ENCODE peak calls at places on chromosome 9, in five cellular contexts. M, L, A, E and K are unnamed samples. For H3K4me1, the result is how much of the 10 kb centered on the place peaks cover.

GRCh38 chr9:136002886-136003285 is 41.7 kb upstream of the UBAC1 start:
- DNase-seq in M (peak), L (no peak), A (no peak), E (no peak), K (no peak)

GRCh38 chr9:14993061-14993800 is 83.0 kb upstream of the FREM1 start:
- DNase-seq in M (peak), L (peak), A (peak), E (peak), K (no peak)

GRCh38 chr9:110016340-110016739 is 191.6 kb downstream of the C9orf152 start:
- DNase-seq in M (no peak), L (no peak), A (no peak), E (peak), K (no peak)

GRCh38 chr9:14962193-14962899 is 52.1 kb upstream of the FREM1 start:
- DNase-seq in M (no peak), L (peak), A (no peak), E (no peak), K (no peak)

GRCh38 chr9:71472400-71472799 is 295.9 kb downstream of the CEMIP2 start:
- DNase-seq in M (no peak), L (no peak), A (peak), E (no peak), K (no peak)

GRCh38 chr9:32551491-32552049 is 557 bp upstream of the SMIM27 start:
- DNase-seq in M (no peak), L (peak), A (peak), E (peak), K (peak)

GRCh38 chr9:13354733-13355132 is 75.2 kb upstream of the MPDZ start:
- DNase-seq in M (no peak), L (no peak), A (no peak), E (no peak), K (no peak)

GRCh38 chr9:14278291-14278721 is 35.6 kb downstream of the NFIB start:
- DNase-seq in M (no peak), L (no peak), A (no peak), E (peak), K (no peak)

GRCh38 chr9:76688471-76689238 is 75.6 kb upstream of the PCA3 start:
- DNase-seq in M (no peak), L (no peak), A (no peak), E (no peak), K (no peak)

DNA sequence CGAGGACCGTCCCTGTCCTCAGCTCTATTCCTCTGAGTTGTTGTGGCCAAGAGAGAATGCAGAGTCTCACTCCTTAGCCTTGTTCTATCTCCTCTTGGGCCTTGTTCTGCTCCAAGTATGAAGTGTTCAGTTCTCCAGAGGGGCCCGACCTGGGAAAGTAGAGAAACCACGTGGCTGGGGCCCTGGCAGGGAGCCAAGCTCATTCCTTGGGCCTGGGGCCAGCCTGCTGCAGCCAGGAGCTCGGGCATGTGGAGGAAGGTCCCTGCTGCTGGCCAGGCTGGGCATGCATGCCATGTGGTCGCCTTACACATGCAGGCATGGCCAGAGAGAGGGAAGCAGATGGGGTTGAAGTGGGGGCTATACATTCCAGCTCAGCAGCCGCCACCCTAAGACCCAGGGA is 60.7 kb downstream of the COL27A1 start:
- DNase-seq in M (no peak), L (no peak), A (peak), E (peak), K (no peak)
- H3K4me1 ChIP-seq in M (under half), L (under half), A (under half), E (under half), K (under half)

DNA sequence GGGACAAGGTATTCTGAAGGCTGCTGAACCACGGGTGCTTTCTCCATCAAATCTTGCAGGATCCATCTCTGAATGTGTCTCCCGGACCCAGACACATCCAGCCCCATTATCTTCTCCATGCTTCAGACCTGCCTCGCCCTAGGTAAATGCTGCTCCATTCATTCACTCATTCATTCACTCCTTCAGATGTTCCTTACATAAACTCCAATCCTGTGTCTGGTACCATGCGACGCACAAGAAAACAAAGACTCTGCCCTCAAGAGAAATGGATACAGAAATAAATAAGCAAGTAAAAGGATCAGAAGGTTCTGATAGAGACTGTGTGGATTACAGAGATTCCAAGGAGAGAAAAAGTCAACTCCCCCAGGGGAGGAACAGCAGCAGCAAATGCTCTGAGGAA is 7.9 kb upstream of the PSMB7 start:
- DNase-seq in M (no peak), L (no peak), A (no peak), E (no peak), K (no peak)
- H3K4me3 ChIP-seq in M (no peak), L (no peak), A (no peak), E (no peak), K (no peak)

GRCh38 chr9:137062384-137062783 is 8.0 kb downstream of the SAPCD2 start:
- DNase-seq in M (no peak), L (no peak), A (no peak), E (no peak), K (no peak)

GRCh38 chr9:137063311-137064026 is 6.9 kb downstream of the SAPCD2 start:
- DNase-seq in M (no peak), L (no peak), A (no peak), E (no peak), K (no peak)

GRCh38 chr9:137065336-137065967 is 4.9 kb downstream of the SAPCD2 start:
- DNase-seq in M (no peak), L (no peak), A (no peak), E (no peak), K (no peak)

GRCh38 chr9:137064880-137065164 is 5.5 kb downstream of the SAPCD2 start:
- DNase-seq in M (no peak), L (no peak), A (no peak), E (no peak), K (no peak)

DNA sequence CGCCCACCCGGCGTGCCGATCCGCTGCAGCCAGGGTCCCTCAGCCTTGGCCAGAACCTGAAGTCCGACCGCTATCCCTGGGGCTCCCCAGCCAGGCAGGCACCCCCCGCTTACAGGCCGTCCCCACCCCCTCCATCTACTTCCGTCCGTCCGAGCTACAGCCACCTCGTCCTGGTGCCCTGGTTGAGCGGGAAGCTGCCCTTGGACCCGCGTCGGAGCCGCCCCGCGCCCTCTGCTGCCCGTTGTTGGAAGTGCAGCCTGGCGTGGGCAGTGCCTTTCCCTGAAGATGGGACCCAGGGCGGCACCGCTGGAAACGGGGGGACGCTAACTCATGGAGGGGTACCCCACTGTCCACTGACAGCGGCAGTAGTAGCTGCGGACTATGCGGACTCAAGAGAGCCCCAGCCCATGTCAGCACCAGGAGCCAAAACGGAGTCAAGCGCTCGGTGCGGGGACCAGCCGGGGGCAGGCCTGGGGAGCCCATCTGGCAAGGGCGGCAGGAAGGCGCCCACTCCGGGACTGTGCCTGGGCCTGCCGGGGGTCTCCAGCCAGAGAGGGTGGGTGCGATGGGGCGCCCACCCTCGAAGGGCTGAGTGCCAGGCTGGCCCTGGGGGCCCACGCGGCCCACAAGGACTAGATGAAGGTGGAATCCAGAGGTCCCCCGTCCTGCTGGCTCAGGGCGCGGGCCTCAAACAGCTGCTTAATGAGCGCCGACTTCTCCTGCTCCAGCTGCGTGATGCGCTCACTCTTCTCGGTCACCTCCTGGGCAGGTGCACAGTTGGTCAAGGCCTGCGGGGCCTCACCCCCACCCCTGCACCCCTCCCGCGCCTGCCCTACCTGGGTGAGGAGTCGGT is 6.1 kb downstream of the SAPCD2 start:
- DNase-seq in M (no peak), L (peak), A (peak), E (peak), K (peak)
- H3K27ac ChIP-seq in M (no peak), L (peak), A (no peak), E (no peak), K (no peak)

DNA sequence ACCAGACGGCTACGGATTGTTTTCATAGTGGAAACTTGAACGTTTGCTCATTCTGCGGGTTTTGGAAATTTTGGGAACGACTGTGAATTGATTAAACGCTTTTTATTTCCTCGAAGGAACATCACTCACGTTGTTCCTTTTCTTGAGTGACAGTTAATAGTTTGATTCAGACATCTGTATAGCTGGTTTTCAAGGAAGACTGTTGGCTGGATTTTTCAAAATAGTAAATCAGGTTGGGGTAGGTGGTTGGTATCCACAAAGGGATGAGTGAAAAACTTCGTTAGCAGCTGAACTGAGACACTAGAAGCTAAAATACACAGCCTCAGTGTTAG is 1.1 kb downstream of the TGFBR1 start:
- DNase-seq in M (no peak), L (no peak), A (no peak), E (no peak), K (no peak)
- H3K4me1 ChIP-seq in M (under half), L (under half), A (under half), E (under half), K (half or more)